ENCODE peak calls at places on chromosomes 6 and 20, in five cellular contexts. One of them, this sample, is unnamed.

GRCh38 chr20:20664795-20665194 is 47.6 kb downstream of the RALGAPA2 start:
- DNase-seq in neuronal stem cell: peak
- DNase-seq in H1: no peak
- DNase-seq in IMR-90: no peak
- DNase-seq in mesenchymal stem cell: peak
- DNase-seq in this sample: peak

GRCh38 chr20:52529856-52530255 is 338.3 kb upstream of the ZFP64 start:
- DNase-seq in neuronal stem cell: no peak
- DNase-seq in H1: no peak
- DNase-seq in IMR-90: peak
- DNase-seq in mesenchymal stem cell: peak
- DNase-seq in this sample: no peak

GRCh38 chr6:83221302-83221701 is 28.1 kb downstream of the RWDD2A start:
- DNase-seq in neuronal stem cell: no peak
- DNase-seq in H1: no peak
- DNase-seq in IMR-90: peak
- DNase-seq in mesenchymal stem cell: peak
- DNase-seq in this sample: peak

GRCh38 chr6:8707956-8708772 is 272.8 kb upstream of the SLC35B3 start:
- DNase-seq in neuronal stem cell: peak
- DNase-seq in H1: no peak
- DNase-seq in IMR-90: no peak
- DNase-seq in mesenchymal stem cell: peak
- DNase-seq in this sample: peak

GRCh38 chr6:118746100-118746874 is 94.9 kb upstream of the CEP85L start:
- DNase-seq in neuronal stem cell: no peak
- DNase-seq in H1: no peak
- DNase-seq in IMR-90: no peak
- DNase-seq in mesenchymal stem cell: no peak
- DNase-seq in this sample: no peak

GRCh38 chr20:445514-446336 is 16.6 kb downstream of the TBC1D20 start:
- DNase-seq in neuronal stem cell: no peak
- DNase-seq in H1: no peak
- DNase-seq in IMR-90: no peak
- DNase-seq in mesenchymal stem cell: no peak
- DNase-seq in this sample: no peak

GRCh38 chr20:64115171-64115911 is 8.0 kb upstream of the NPBWR2 start:
- DNase-seq in neuronal stem cell: no peak
- DNase-seq in H1: no peak
- DNase-seq in IMR-90: no peak
- DNase-seq in mesenchymal stem cell: no peak
- DNase-seq in this sample: no peak

GRCh38 chr6:41451515-41452163 is 94.5 kb upstream of the FOXP4 start:
- DNase-seq in neuronal stem cell: no peak
- DNase-seq in H1: no peak
- DNase-seq in IMR-90: peak
- DNase-seq in mesenchymal stem cell: no peak
- DNase-seq in this sample: no peak

GRCh38 chr6:149317656-149318571 is at the start of gene TAB2:
- DNase-seq in neuronal stem cell: peak
- DNase-seq in H1: no peak
- DNase-seq in IMR-90: no peak
- DNase-seq in mesenchymal stem cell: peak
- DNase-seq in this sample: peak

GRCh38 chr6:64538760-64539159 is 903.2 kb downstream of the PHF3 start:
- DNase-seq in neuronal stem cell: no peak
- DNase-seq in H1: no peak
- DNase-seq in IMR-90: no peak
- DNase-seq in mesenchymal stem cell: no peak
- DNase-seq in this sample: no peak

GRCh38 chr6:24740861-24741260 is 21.9 kb upstream of the C6orf62 start:
- DNase-seq in neuronal stem cell: no peak
- DNase-seq in H1: no peak
- DNase-seq in IMR-90: peak
- DNase-seq in mesenchymal stem cell: no peak
- DNase-seq in this sample: no peak

GRCh38 chr6:117345292-117345610 is 79.9 kb downstream of the VGLL2 start:
- DNase-seq in neuronal stem cell: no peak
- DNase-seq in H1: no peak
- DNase-seq in IMR-90: no peak
- DNase-seq in mesenchymal stem cell: no peak
- DNase-seq in this sample: no peak

GRCh38 chr6:117448011-117448410 is 22.3 kb upstream of the ROS1 start:
- DNase-seq in neuronal stem cell: no peak
- DNase-seq in H1: no peak
- DNase-seq in IMR-90: no peak
- DNase-seq in mesenchymal stem cell: peak
- DNase-seq in this sample: no peak

GRCh38 chr6:17962436-17963031 is 24.9 kb downstream of the KIF13A start:
- DNase-seq in neuronal stem cell: no peak
- DNase-seq in H1: no peak
- DNase-seq in IMR-90: peak
- DNase-seq in mesenchymal stem cell: peak
- DNase-seq in this sample: peak

GRCh38 chr6:160167547-160168391 is 46.2 kb downstream of the SLC22A1 start:
- DNase-seq in neuronal stem cell: no peak
- DNase-seq in H1: no peak
- DNase-seq in IMR-90: no peak
- DNase-seq in mesenchymal stem cell: no peak
- DNase-seq in this sample: no peak

GRCh38 chr20:21601799-21602198 is 87.9 kb upstream of the NKX2-2 start:
- DNase-seq in neuronal stem cell: no peak
- DNase-seq in H1: no peak
- DNase-seq in IMR-90: no peak
- DNase-seq in mesenchymal stem cell: no peak
- DNase-seq in this sample: no peak

GRCh38 chr20:47144463-47144862 is 212.0 kb downstream of the ZMYND8 start:
- DNase-seq in neuronal stem cell: no peak
- DNase-seq in H1: no peak
- DNase-seq in IMR-90: no peak
- DNase-seq in mesenchymal stem cell: no peak
- DNase-seq in this sample: no peak

DNA sequence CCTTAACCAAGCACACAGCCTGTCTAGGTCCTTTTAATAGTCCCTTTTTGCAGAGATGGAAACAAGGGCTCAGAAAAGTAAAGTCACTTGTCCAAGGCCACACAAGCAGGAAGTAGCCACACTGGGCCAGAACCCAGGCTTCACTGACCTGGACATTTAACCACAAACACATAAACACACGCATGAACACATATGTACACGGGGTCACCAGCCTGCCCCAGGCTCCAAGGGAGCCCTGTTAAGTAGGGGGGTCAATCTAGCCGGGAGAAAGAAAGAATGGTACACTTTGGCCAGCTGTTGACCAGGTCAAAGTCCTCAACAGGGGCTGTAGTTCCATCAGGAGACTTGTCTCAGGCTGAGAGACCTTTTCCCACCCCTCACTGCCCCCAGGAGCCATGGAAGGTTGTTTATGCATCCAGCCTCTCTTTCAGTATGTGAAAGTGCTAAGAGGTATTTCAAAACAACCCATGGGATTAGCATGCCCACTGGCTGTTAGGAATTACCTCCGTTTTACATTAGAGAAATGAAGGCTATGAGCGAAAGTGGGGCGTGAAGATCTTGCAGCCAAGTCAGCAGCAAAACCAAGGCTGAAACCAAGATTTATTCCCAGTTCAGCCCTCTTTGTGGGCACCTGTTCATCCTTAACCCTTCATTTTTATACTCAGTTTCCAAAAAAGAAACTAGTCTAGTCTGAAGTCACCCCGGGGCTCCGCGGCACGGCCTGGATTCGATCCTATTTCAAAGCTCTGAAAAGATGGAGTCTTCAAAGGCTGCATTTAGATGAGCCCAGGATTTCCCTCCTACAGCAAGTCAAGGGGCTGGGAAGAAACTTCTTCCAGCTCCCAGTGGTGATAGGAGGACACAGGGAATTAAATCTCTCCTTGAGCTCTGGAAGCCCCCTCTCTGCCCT is 9.8 kb downstream of the SDC4 start:
- DNase-seq in neuronal stem cell: no peak
- DNase-seq in H1: no peak
- DNase-seq in IMR-90: no peak
- DNase-seq in mesenchymal stem cell: peak
- DNase-seq in this sample: no peak
- H4K91ac ChIP-seq in neuronal stem cell: no peak
- H4K91ac ChIP-seq in H1: no peak
- H4K91ac ChIP-seq in IMR-90: peak
- H4K91ac ChIP-seq in mesenchymal stem cell: peak
- H4K91ac ChIP-seq in this sample: peak

GRCh38 chr6:37005827-37006514 is 516 bp downstream of the FGD2 start:
- DNase-seq in neuronal stem cell: no peak
- DNase-seq in H1: no peak
- DNase-seq in IMR-90: no peak
- DNase-seq in mesenchymal stem cell: no peak
- DNase-seq in this sample: no peak
- H3K4me3 ChIP-seq in neuronal stem cell: no peak
- H3K4me3 ChIP-seq in H1: no peak
- H3K4me3 ChIP-seq in IMR-90: no peak
- H3K4me3 ChIP-seq in mesenchymal stem cell: no peak
- H3K4me3 ChIP-seq in this sample: no peak

GRCh38 chr6:75268988-75269354 is 15.6 kb downstream of the TMEM30A start:
- DNase-seq in neuronal stem cell: no peak
- DNase-seq in H1: no peak
- DNase-seq in IMR-90: no peak
- DNase-seq in mesenchymal stem cell: no peak
- DNase-seq in this sample: no peak
- H4K91ac ChIP-seq in neuronal stem cell: no peak
- H4K91ac ChIP-seq in H1: peak
- H4K91ac ChIP-seq in IMR-90: no peak
- H4K91ac ChIP-seq in mesenchymal stem cell: no peak
- H4K91ac ChIP-seq in this sample: no peak

DNA sequence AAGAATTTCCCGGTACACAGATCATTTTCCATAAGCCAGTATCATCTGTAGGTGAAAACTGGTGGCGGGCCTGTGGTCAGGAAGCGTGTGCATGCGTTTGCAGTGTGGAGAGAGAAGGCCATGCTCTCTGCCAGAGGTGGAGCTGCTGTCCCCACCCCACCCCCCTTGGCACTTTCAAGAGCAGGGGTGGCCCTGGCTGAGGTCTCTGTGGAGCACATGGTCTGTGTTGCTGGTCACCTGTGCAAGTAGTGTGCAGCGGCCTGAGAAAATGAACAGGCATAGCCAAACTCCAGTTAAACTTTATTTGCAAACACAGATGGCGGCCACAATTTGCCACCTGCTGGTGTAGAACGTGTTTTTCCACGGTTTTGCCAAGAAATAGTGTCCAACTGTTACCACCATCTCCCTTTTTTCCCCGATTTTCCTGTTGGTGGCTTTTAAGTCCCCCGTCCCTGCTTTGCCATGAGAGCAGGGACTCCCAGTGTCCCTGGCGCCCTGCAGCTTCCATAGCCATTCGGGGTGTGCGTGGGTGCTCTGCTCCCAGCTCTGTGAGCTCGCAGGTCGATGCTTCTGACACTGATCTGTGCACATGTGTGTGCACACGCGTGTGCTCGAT is 2.5 kb downstream of the ADRM1 start:
- DNase-seq in neuronal stem cell: no peak
- DNase-seq in H1: no peak
- DNase-seq in IMR-90: no peak
- DNase-seq in mesenchymal stem cell: peak
- DNase-seq in this sample: no peak
- H3K4me3 ChIP-seq in neuronal stem cell: peak
- H3K4me3 ChIP-seq in H1: no peak
- H3K4me3 ChIP-seq in IMR-90: no peak
- H3K4me3 ChIP-seq in mesenchymal stem cell: no peak
- H3K4me3 ChIP-seq in this sample: no peak

DNA sequence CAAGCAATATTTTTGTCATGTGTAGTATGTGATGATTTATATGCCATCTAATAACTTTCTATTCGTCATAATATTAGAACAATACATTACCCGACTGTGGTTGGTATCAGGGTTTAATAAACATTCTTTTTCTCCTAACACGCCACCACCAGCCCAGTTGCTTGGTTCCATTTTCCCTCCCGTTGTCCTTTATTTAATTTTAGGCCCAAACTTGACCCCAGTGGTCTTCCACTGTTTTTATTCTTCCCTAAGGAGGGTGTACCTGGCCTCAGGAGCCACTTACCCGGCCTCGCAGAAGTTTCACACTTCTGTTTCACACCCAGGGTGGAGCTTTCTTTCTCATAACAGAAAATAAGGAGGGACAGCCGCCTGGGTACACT is 33.1 kb upstream of the PIM1 start:
- DNase-seq in neuronal stem cell: no peak
- DNase-seq in H1: no peak
- DNase-seq in IMR-90: no peak
- DNase-seq in mesenchymal stem cell: no peak
- DNase-seq in this sample: no peak
- H4K91ac ChIP-seq in neuronal stem cell: no peak
- H4K91ac ChIP-seq in H1: peak
- H4K91ac ChIP-seq in IMR-90: peak
- H4K91ac ChIP-seq in mesenchymal stem cell: peak
- H4K91ac ChIP-seq in this sample: peak